ENCODE peak calls at places on chromosome 10, in nine cellular contexts. One of them, this sample, is unnamed.

GRCh38 chr10:131141645-131142445 is 169.7 kb downstream of the TCERG1L start:
- DNase-seq in CD8-positive, alpha-beta memory T cell: no peak
- DNase-seq in body of pancreas: peak
- DNase-seq in Jurkat, Clone E6-1: no peak
- DNase-seq in CD4-positive, CD25-positive, alpha-beta regulatory T cell: no peak
- DNase-seq in HCT116: no peak
- DNase-seq in Peyer's patch: no peak
- DNase-seq in aorta: peak
- DNase-seq in trophoblast cell: no peak
- DNase-seq in this sample: no peak

GRCh38 chr10:33664070-33664469 is 329.6 kb upstream of the NRP1 start:
- DNase-seq in Jurkat, Clone E6-1: no peak
- DNase-seq in aorta: no peak
- DNase-seq in HCT116: no peak
- DNase-seq in trophoblast cell: no peak
- DNase-seq in body of pancreas: no peak
- DNase-seq in Peyer's patch: no peak
- DNase-seq in CD4-positive, CD25-positive, alpha-beta regulatory T cell: no peak
- DNase-seq in CD8-positive, alpha-beta memory T cell: no peak
- DNase-seq in this sample: no peak

GRCh38 chr10:13827418-13827817 is 240.7 kb downstream of the PRPF18 start:
- DNase-seq in CD4-positive, CD25-positive, alpha-beta regulatory T cell: no peak
- DNase-seq in CD8-positive, alpha-beta memory T cell: no peak
- DNase-seq in trophoblast cell: no peak
- DNase-seq in HCT116: no peak
- DNase-seq in body of pancreas: no peak
- DNase-seq in Peyer's patch: no peak
- DNase-seq in aorta: no peak
- DNase-seq in Jurkat, Clone E6-1: no peak
- DNase-seq in this sample: no peak

GRCh38 chr10:124001391-124002260 is 91.8 kb downstream of the CHST15 start:
- DNase-seq in CD4-positive, CD25-positive, alpha-beta regulatory T cell: no peak
- DNase-seq in HCT116: no peak
- DNase-seq in Jurkat, Clone E6-1: no peak
- DNase-seq in aorta: peak
- DNase-seq in Peyer's patch: no peak
- DNase-seq in trophoblast cell: no peak
- DNase-seq in CD8-positive, alpha-beta memory T cell: no peak
- DNase-seq in body of pancreas: no peak
- DNase-seq in this sample: no peak

GRCh38 chr10:71478173-71478572 is 81.5 kb downstream of the CDH23 start:
- DNase-seq in Jurkat, Clone E6-1: no peak
- DNase-seq in body of pancreas: no peak
- DNase-seq in Peyer's patch: no peak
- DNase-seq in trophoblast cell: no peak
- DNase-seq in CD4-positive, CD25-positive, alpha-beta regulatory T cell: no peak
- DNase-seq in CD8-positive, alpha-beta memory T cell: no peak
- DNase-seq in HCT116: no peak
- DNase-seq in aorta: no peak
- DNase-seq in this sample: no peak

GRCh38 chr10:8045728-8046494 is 8.6 kb upstream of the GATA3 start:
- DNase-seq in HCT116: no peak
- DNase-seq in trophoblast cell: no peak
- DNase-seq in Jurkat, Clone E6-1: no peak
- DNase-seq in CD4-positive, CD25-positive, alpha-beta regulatory T cell: no peak
- DNase-seq in CD8-positive, alpha-beta memory T cell: no peak
- DNase-seq in aorta: peak
- DNase-seq in body of pancreas: no peak
- DNase-seq in Peyer's patch: no peak
- DNase-seq in this sample: no peak

GRCh38 chr10:3803884-3804741 is 19.1 kb upstream of the KLF6 start:
- DNase-seq in Peyer's patch: no peak
- DNase-seq in Jurkat, Clone E6-1: no peak
- DNase-seq in CD4-positive, CD25-positive, alpha-beta regulatory T cell: peak
- DNase-seq in CD8-positive, alpha-beta memory T cell: peak
- DNase-seq in trophoblast cell: no peak
- DNase-seq in HCT116: no peak
- DNase-seq in body of pancreas: no peak
- DNase-seq in aorta: no peak
- DNase-seq in this sample: no peak

GRCh38 chr10:123269017-123269552 is 114.9 kb downstream of the BUB3 start:
- DNase-seq in aorta: no peak
- DNase-seq in CD8-positive, alpha-beta memory T cell: no peak
- DNase-seq in Peyer's patch: no peak
- DNase-seq in body of pancreas: no peak
- DNase-seq in trophoblast cell: no peak
- DNase-seq in HCT116: no peak
- DNase-seq in Jurkat, Clone E6-1: no peak
- DNase-seq in CD4-positive, CD25-positive, alpha-beta regulatory T cell: no peak
- DNase-seq in this sample: no peak

GRCh38 chr10:1173091-1173490 is 116.9 kb downstream of the WDR37 start:
- DNase-seq in Peyer's patch: no peak
- DNase-seq in trophoblast cell: no peak
- DNase-seq in aorta: peak
- DNase-seq in body of pancreas: no peak
- DNase-seq in CD8-positive, alpha-beta memory T cell: no peak
- DNase-seq in HCT116: no peak
- DNase-seq in CD4-positive, CD25-positive, alpha-beta regulatory T cell: no peak
- DNase-seq in Jurkat, Clone E6-1: no peak
- DNase-seq in this sample: no peak

DNA sequence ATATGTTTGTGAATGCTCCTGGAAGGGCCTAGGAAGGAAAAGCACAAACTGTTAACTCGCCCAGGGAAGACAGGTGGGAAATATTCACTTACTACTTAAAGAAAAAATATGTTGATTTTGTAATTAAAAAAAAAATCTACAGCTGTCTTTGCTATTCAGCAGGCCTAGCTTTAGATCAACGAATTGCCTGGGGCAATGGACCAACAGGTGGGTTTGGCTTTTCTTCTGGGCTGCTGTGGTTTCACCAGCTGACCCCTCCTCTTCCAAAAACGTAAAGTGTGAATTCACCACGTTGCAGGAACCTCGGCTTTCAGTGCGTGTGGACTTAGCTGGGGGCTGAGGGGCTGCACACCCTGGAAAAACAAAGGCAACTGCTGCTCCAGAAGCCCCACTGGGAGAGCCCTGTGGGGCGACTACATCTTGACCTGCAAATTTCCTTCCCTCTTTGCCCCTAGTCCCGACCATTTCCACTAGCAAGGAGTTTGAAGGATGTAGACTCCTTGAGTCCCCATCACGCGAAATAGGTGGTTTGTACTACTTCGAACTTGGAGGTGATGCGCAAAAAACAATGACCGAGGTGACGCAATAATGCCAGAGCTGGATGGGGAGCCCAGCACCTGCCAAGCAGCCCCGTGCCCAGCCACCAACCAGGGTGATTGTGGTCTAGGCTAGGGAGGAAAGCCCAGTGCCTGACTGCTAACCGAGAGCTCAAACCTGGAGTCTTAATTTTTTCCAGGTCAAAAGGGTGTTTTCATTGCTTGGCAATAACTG is 7.4 kb downstream of the PRLHR start:
- DNase-seq in body of pancreas: no peak
- DNase-seq in trophoblast cell: no peak
- DNase-seq in Jurkat, Clone E6-1: no peak
- DNase-seq in HCT116: no peak
- DNase-seq in CD8-positive, alpha-beta memory T cell: no peak
- DNase-seq in aorta: no peak
- DNase-seq in Peyer's patch: no peak
- DNase-seq in CD4-positive, CD25-positive, alpha-beta regulatory T cell: no peak
- DNase-seq in this sample: no peak
- H3K4me3 ChIP-seq in body of pancreas: no peak
- H3K4me3 ChIP-seq in trophoblast cell: no peak
- H3K4me3 ChIP-seq in Jurkat, Clone E6-1: no peak
- H3K4me3 ChIP-seq in HCT116: no peak
- H3K4me3 ChIP-seq in CD8-positive, alpha-beta memory T cell: no peak
- H3K4me3 ChIP-seq in aorta: no peak
- H3K4me3 ChIP-seq in Peyer's patch: no peak
- H3K4me3 ChIP-seq in CD4-positive, CD25-positive, alpha-beta regulatory T cell: no peak
- H3K4me3 ChIP-seq in this sample: no peak

DNA sequence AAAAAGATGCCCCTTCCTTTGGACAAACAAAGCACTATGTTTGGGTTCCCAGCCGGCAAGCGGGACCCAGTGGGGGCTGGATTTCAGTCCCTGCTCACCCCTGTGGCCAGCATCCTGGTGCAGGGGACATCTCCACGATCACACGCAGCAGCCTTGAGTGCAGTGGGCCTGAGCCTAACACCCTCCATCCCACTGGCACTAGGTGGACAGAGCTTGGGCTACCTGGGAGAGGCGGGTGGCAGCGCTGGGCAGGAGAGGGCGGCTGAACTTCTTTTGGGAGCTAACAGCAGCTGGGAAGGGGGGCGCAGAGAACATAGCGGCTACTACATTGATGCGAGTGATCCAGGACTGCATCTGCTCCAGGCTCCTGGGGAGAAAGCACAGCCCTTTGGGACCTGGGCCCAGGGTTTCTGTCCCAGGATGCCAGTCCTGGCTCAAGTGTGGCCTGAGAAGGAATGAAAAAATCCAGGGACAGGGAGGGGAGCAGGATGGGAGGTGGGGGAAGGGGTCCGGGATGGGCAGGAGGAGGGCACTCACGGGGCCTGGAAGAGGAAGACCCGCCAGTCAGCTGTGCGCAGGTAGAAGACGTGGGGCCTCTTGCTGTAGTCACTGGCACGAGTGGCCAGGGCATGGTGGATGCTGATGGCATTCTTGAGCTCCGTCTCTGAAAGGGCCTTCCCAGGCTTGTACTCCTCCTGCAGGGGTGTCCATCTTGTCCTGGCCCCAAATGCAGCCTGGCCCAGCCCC is 9.0 kb downstream of the NFKB2 start:
- DNase-seq in trophoblast cell: no peak
- DNase-seq in Peyer's patch: no peak
- DNase-seq in CD4-positive, CD25-positive, alpha-beta regulatory T cell: no peak
- DNase-seq in CD8-positive, alpha-beta memory T cell: no peak
- DNase-seq in aorta: no peak
- DNase-seq in body of pancreas: no peak
- DNase-seq in HCT116: no peak
- DNase-seq in Jurkat, Clone E6-1: no peak
- DNase-seq in this sample: peak
- H3K4me3 ChIP-seq in trophoblast cell: no peak
- H3K4me3 ChIP-seq in Peyer's patch: no peak
- H3K4me3 ChIP-seq in CD4-positive, CD25-positive, alpha-beta regulatory T cell: no peak
- H3K4me3 ChIP-seq in CD8-positive, alpha-beta memory T cell: no peak
- H3K4me3 ChIP-seq in aorta: no peak
- H3K4me3 ChIP-seq in body of pancreas: no peak
- H3K4me3 ChIP-seq in HCT116: no peak
- H3K4me3 ChIP-seq in Jurkat, Clone E6-1: no peak
- H3K4me3 ChIP-seq in this sample: no peak

GRCh38 chr10:80708185-80708584 is 170.5 kb downstream of the SH2D4B start:
- DNase-seq in body of pancreas: no peak
- DNase-seq in CD8-positive, alpha-beta memory T cell: no peak
- DNase-seq in Jurkat, Clone E6-1: no peak
- DNase-seq in CD4-positive, CD25-positive, alpha-beta regulatory T cell: no peak
- DNase-seq in aorta: no peak
- DNase-seq in Peyer's patch: no peak
- DNase-seq in trophoblast cell: no peak
- DNase-seq in HCT116: no peak
- DNase-seq in this sample: no peak

GRCh38 chr10:80713398-80713928 is 175.8 kb downstream of the SH2D4B start:
- DNase-seq in trophoblast cell: peak
- DNase-seq in Peyer's patch: no peak
- DNase-seq in Jurkat, Clone E6-1: no peak
- DNase-seq in aorta: no peak
- DNase-seq in CD8-positive, alpha-beta memory T cell: no peak
- DNase-seq in CD4-positive, CD25-positive, alpha-beta regulatory T cell: no peak
- DNase-seq in HCT116: no peak
- DNase-seq in body of pancreas: no peak
- DNase-seq in this sample: no peak

GRCh38 chr10:80705899-80706298 is 168.2 kb downstream of the SH2D4B start:
- DNase-seq in Peyer's patch: no peak
- DNase-seq in HCT116: no peak
- DNase-seq in trophoblast cell: no peak
- DNase-seq in CD8-positive, alpha-beta memory T cell: no peak
- DNase-seq in aorta: no peak
- DNase-seq in Jurkat, Clone E6-1: no peak
- DNase-seq in CD4-positive, CD25-positive, alpha-beta regulatory T cell: no peak
- DNase-seq in body of pancreas: no peak
- DNase-seq in this sample: no peak

GRCh38 chr10:80709879-80710278 is 172.2 kb downstream of the SH2D4B start:
- DNase-seq in body of pancreas: no peak
- DNase-seq in Peyer's patch: no peak
- DNase-seq in aorta: no peak
- DNase-seq in CD4-positive, CD25-positive, alpha-beta regulatory T cell: no peak
- DNase-seq in trophoblast cell: no peak
- DNase-seq in HCT116: no peak
- DNase-seq in CD8-positive, alpha-beta memory T cell: no peak
- DNase-seq in Jurkat, Clone E6-1: no peak
- DNase-seq in this sample: no peak

GRCh38 chr10:80708808-80709207 is 171.1 kb downstream of the SH2D4B start:
- DNase-seq in CD4-positive, CD25-positive, alpha-beta regulatory T cell: no peak
- DNase-seq in aorta: no peak
- DNase-seq in body of pancreas: no peak
- DNase-seq in Jurkat, Clone E6-1: no peak
- DNase-seq in trophoblast cell: no peak
- DNase-seq in CD8-positive, alpha-beta memory T cell: no peak
- DNase-seq in Peyer's patch: no peak
- DNase-seq in HCT116: no peak
- DNase-seq in this sample: no peak
- H3K4me3 ChIP-seq in CD4-positive, CD25-positive, alpha-beta regulatory T cell: no peak
- H3K4me3 ChIP-seq in aorta: no peak
- H3K4me3 ChIP-seq in body of pancreas: no peak
- H3K4me3 ChIP-seq in Jurkat, Clone E6-1: no peak
- H3K4me3 ChIP-seq in trophoblast cell: no peak
- H3K4me3 ChIP-seq in CD8-positive, alpha-beta memory T cell: no peak
- H3K4me3 ChIP-seq in Peyer's patch: no peak
- H3K4me3 ChIP-seq in HCT116: no peak
- H3K4me3 ChIP-seq in this sample: no peak

DNA sequence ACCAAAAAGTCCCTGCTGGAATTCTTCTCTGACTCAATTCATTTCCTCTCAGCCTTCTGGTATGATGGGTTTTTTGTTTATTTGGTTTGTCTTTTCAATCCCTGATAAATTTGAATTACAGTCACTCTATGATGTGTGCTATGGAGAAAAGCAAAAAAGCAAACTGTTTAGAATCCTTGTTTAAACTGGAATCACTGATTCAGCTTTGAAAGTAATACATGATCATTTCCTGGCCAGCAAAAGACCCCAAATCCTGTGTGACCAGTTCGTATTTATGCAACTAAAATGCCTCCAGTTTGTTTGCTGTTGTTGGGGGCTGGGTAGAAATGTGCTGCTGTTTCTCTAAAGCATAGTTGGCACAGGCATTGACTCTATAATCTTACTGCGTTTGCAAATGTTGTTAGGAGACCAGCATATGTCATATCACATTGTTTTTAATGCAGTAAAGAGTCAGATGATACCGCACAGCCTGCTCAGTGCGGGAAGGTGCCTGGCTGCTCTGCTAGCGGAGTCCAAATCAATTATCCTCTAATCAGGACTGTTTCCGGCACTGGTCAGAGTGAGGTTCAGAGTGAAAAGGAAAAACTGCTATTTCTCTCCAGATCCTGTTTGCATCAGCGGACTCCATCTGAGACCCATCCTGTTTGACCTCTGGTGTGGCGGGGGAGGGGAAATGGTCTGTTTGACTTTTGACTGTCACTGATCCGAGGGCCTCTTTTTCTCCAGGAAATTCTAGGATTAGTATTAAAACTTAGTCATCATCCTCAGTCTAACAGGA is 40.6 kb upstream of the ADD3 start:
- DNase-seq in body of pancreas: no peak
- DNase-seq in CD4-positive, CD25-positive, alpha-beta regulatory T cell: no peak
- DNase-seq in HCT116: no peak
- DNase-seq in trophoblast cell: no peak
- DNase-seq in CD8-positive, alpha-beta memory T cell: no peak
- DNase-seq in aorta: no peak
- DNase-seq in Jurkat, Clone E6-1: no peak
- DNase-seq in Peyer's patch: no peak
- DNase-seq in this sample: no peak
- H3K4me3 ChIP-seq in body of pancreas: no peak
- H3K4me3 ChIP-seq in CD4-positive, CD25-positive, alpha-beta regulatory T cell: no peak
- H3K4me3 ChIP-seq in HCT116: no peak
- H3K4me3 ChIP-seq in trophoblast cell: no peak
- H3K4me3 ChIP-seq in CD8-positive, alpha-beta memory T cell: no peak
- H3K4me3 ChIP-seq in aorta: no peak
- H3K4me3 ChIP-seq in Jurkat, Clone E6-1: no peak
- H3K4me3 ChIP-seq in Peyer's patch: no peak
- H3K4me3 ChIP-seq in this sample: no peak

This sample was measured in CD8-positive, alpha-beta T cell.